ENCODE peak calls at places on chromosome 9, in seven cellular contexts. C, S, H, D, P, W and N are unnamed samples.

GRCh38 chr9:5489630-5490484 is 20.5 kb upstream of the PDCD1LG2 start:
- DNase-seq in C (no peak), S (no peak), H (no peak), D (no peak), P (no peak), W (no peak), N (no peak)

GRCh38 chr9:91992636-91993035 is 42.6 kb upstream of the ROR2 start:
- DNase-seq in C (peak; percentile 100), S (peak; percentile 12), H (no peak), D (peak; percentile 8), P (no peak), W (no peak), N (no peak)

GRCh38 chr9:34986541-34987047 is 3.0 kb upstream of the DNAJB5 start:
- DNase-seq in C (no peak), S (peak; percentile 71), H (no peak), D (no peak), P (peak; percentile 57), W (no peak), N (peak; percentile 54)

GRCh38 chr9:69806642-69807041 is 14.0 kb upstream of the CFAP95 start:
- DNase-seq in C (no peak), S (no peak), H (no peak), D (no peak), P (no peak), W (no peak), N (no peak)

GRCh38 chr9:105439428-105439827 is 8.4 kb upstream of the FSD1L start:
- DNase-seq in C (no peak), S (no peak), H (no peak), D (peak; percentile 78), P (no peak), W (no peak), N (no peak)

GRCh38 chr9:98010450-98010849 is 27.3 kb downstream of the ANP32B start:
- DNase-seq in C (no peak), S (no peak), H (no peak), D (peak; percentile 92), P (peak; percentile 41), W (no peak), N (peak; percentile 54)

GRCh38 chr9:14262836-14263235 is 51.1 kb downstream of the NFIB start:
- DNase-seq in C (no peak), S (no peak), H (no peak), D (no peak), P (no peak), W (no peak), N (no peak)

GRCh38 chr9:125467341-125467740 is 205.7 kb downstream of the GAPVD1 start:
- DNase-seq in C (no peak), S (no peak), H (no peak), D (no peak), P (no peak), W (no peak), N (no peak)

GRCh38 chr9:104319198-104319597 is 184.9 kb upstream of the OR13F1 start:
- DNase-seq in C (no peak), S (no peak), H (no peak), D (no peak), P (no peak), W (no peak), N (no peak)

GRCh38 chr9:37146372-37146771 is 26.0 kb downstream of the ZCCHC7 start:
- DNase-seq in C (no peak), S (no peak), H (no peak), D (no peak), P (no peak), W (peak; percentile 8), N (no peak)

GRCh38 chr9:95791695-95792094 is 83.8 kb upstream of the ERCC6L2 start:
- DNase-seq in C (no peak), S (no peak), H (no peak), D (no peak), P (no peak), W (no peak), N (no peak)

GRCh38 chr9:137170486-137171148 is 766 bp upstream of the LRRC26 start:
- DNase-seq in C (no peak), S (no peak), H (no peak), D (no peak), P (no peak), W (no peak), N (no peak)